ENCODE peak calls at places on chromosomes 6 and 20, in four cellular contexts. P is astrocyte of the spinal cord, C is hepatocyte, M is left ventricle myocardium inferior. S is an unnamed sample.

GRCh38 chr20:21102252-21102609 is 3.9 kb downstream of the LINC00237 start:
- DNase-seq in P (no peak), C (no peak), M (no peak), S (no peak)

GRCh38 chr6:100322886-100323285 is 141.8 kb downstream of the SIM1 start:
- DNase-seq in P (no peak), C (no peak), M (no peak), S (no peak)

GRCh38 chr6:145155411-145155810 is 579.9 kb downstream of the EPM2A start:
- DNase-seq in P (peak), C (no peak), M (no peak), S (no peak)

GRCh38 chr6:99933129-99933528 is 60.9 kb downstream of the MCHR2 start:
- DNase-seq in P (peak), C (no peak), M (no peak), S (no peak)

GRCh38 chr6:11272491-11273192 is 40.2 kb upstream of the NEDD9 start:
- DNase-seq in P (no peak), C (no peak), M (no peak), S (no peak)

GRCh38 chr20:54345301-54345724 is 130.1 kb upstream of the DOK5 start:
- DNase-seq in P (peak), C (no peak), M (no peak), S (peak)

GRCh38 chr20:34922654-34923381 is 32.8 kb downstream of the GSS start:
- DNase-seq in P (peak), C (no peak), M (no peak), S (peak)

GRCh38 chr6:72414648-72415047 is 207.2 kb upstream of the KCNQ5 start:
- DNase-seq in P (no peak), C (no peak), M (no peak), S (no peak)

GRCh38 chr20:2314759-2315439 is 19.1 kb downstream of the TGM3 start:
- DNase-seq in P (peak), C (no peak), M (peak), S (no peak)

GRCh38 chr6:123000244-123000770 is 4.3 kb downstream of the CLVS2 start:
- DNase-seq in P (no peak), C (no peak), M (no peak), S (no peak)

GRCh38 chr6:136719280-136720044 is 72.8 kb downstream of the MAP3K5 start:
- DNase-seq in P (peak), C (no peak), M (no peak), S (no peak)

GRCh38 chr6:90319044-90319443 is 22.4 kb upstream of the BACH2 start:
- DNase-seq in P (peak), C (peak), M (no peak), S (no peak)

GRCh38 chr20:53557157-53557556 is 36.5 kb downstream of the ZNF217 start:
- DNase-seq in P (no peak), C (no peak), M (no peak), S (peak)

GRCh38 chr20:41087325-41087685 is 50.0 kb upstream of the PLCG1 start:
- DNase-seq in P (no peak), C (no peak), M (no peak), S (no peak)

GRCh38 chr6:135411339-135411738 is 86.2 kb downstream of the AHI1 start:
- DNase-seq in P (no peak), C (no peak), M (no peak), S (no peak)
- TF ChIP-seq CTCF in P (peak), C (peak), M (no peak), S (peak)

DNA sequence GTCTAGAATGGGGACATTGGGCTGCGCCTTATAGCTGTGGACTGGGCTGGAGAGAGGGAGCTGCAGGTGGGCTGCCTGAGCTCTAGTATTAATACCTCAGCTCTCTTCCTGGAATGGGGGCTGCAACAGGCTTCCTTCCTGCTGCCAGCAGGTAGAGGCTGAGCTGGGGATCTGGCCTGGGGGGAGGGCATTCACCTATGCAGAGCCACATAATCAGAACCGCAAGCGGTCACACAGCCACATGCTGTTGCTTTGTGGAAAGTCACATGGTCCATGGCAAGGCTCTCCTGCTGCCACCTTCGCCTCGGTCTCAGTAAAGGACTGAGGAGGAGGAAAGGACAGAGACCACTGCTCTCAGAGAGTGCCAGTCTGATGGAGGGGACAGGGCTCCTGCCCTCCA is 35.7 kb downstream of the ITPR3 start:
- DNase-seq in P (no peak), C (no peak), M (no peak), S (no peak)
- H3K4me3 ChIP-seq in P (no peak), C (no peak), M (no peak), S (no peak)

GRCh38 chr20:63323298-63323820 is 30.4 kb downstream of the COL20A1 start:
- DNase-seq in P (no peak), C (no peak), M (no peak), S (no peak)
- TF ChIP-seq CTCF in P (peak), C (no peak), M (no peak), S (no peak)

GRCh38 chr6:21190701-21191588 is 402.6 kb upstream of the SOX4 start:
- DNase-seq in P (peak), C (no peak), M (no peak), S (no peak)
- H3K4me3 ChIP-seq in P (no peak), C (no peak), M (no peak), S (no peak)

GRCh38 chr20:50510706-50511401 is 671 bp downstream of the PTPN1 start:
- DNase-seq in P (no peak), C (peak), M (peak), S (no peak)

GRCh38 chr20:50512323-50512722 is 2.1 kb downstream of the PTPN1 start:
- DNase-seq in P (no peak), C (no peak), M (no peak), S (no peak)

GRCh38 chr20:50513169-50514034 is 3.2 kb downstream of the PTPN1 start:
- DNase-seq in P (peak), C (no peak), M (no peak), S (no peak)

GRCh38 chr20:50508171-50508761 is 1.9 kb upstream of the PTPN1 start:
- DNase-seq in P (no peak), C (no peak), M (no peak), S (no peak)

GRCh38 chr20:50509923-50510705 is at the start of gene PTPN1:
- DNase-seq in P (peak), C (peak), M (peak), S (peak)
- TF ChIP-seq CTCF in P (peak), C (no peak), M (peak), S (no peak)

GRCh38 chr6:13068558-13069210 is 259.7 kb downstream of the TBC1D7 start:
- DNase-seq in P (no peak), C (no peak), M (no peak), S (no peak)
- H3K4me3 ChIP-seq in P (no peak), C (no peak), M (no peak), S (no peak)

DNA sequence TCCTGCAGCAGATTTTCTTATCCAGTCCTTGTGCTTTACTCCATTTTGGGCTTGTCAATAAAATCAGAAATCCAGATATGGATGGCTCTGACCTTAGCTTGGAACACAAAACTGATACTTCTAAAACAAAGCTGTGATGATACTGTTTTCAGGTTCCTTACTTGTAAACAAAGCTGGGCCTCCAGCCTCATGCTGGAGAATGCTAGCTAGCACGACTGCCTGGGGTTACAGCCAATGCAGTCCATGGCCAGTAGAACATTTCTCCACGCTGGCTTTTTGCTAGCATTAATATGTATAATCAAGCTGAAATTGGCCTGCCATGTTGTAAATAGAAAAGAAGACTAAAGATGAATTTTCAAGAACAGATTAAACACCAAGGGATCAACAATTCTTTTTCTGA is 63.9 kb downstream of the MTHFD1L start:
- DNase-seq in P (no peak), C (no peak), M (no peak), S (no peak)
- TF ChIP-seq CTCF in P (no peak), C (no peak), M (no peak), S (no peak)